ENCODE peak calls at places on chromosomes 5 and 9, in nine cellular contexts. L, J, A, K, I, V, U, D and H are unnamed samples.

GRCh38 chr9:103377667-103378066 is 382.5 kb downstream of the CYLC2 start:
- DNase-seq in L (no peak), J (no peak), A (no peak), K (no peak), I (no peak), V (no peak), U (no peak), D (no peak), H (no peak)

GRCh38 chr5:102796014-102796413 is 40.9 kb downstream of the PAM start:
- DNase-seq in L (no peak), J (no peak), A (peak), K (no peak), I (no peak), V (no peak), U (no peak), D (no peak), H (no peak)

GRCh38 chr9:98727428-98727827 is 18.7 kb upstream of the GABBR2 start:
- DNase-seq in L (no peak), J (no peak), A (no peak), K (no peak), I (no peak), V (no peak), U (no peak), D (no peak), H (no peak)

GRCh38 chr9:127869310-127870152 is 7.9 kb downstream of the AK1 start:
- DNase-seq in L (peak), J (peak), A (peak), K (peak), I (peak), V (peak), U (peak), D (peak), H (no peak)

GRCh38 chr9:34992376-34992951 is 2.9 kb downstream of the DNAJB5 start:
- DNase-seq in L (peak), J (peak), A (peak), K (peak), I (peak), V (no peak), U (peak), D (no peak), H (peak)

GRCh38 chr5:78472469-78473106 is 112.2 kb downstream of the SCAMP1 start:
- DNase-seq in L (no peak), J (no peak), A (peak), K (peak), I (no peak), V (no peak), U (peak), D (no peak), H (peak)

GRCh38 chr5:37448941-37449340 is 69.8 kb downstream of the WDR70 start:
- DNase-seq in L (peak), J (no peak), A (peak), K (no peak), I (peak), V (no peak), U (peak), D (no peak), H (peak)

GRCh38 chr9:79012561-79012960 is 559.2 kb upstream of the TLE4 start:
- DNase-seq in L (peak), J (no peak), A (peak), K (peak), I (peak), V (no peak), U (peak), D (no peak), H (peak)

GRCh38 chr5:132420706-132421272 is 51.3 kb downstream of the SLC22A5 start:
- DNase-seq in L (no peak), J (no peak), A (no peak), K (no peak), I (no peak), V (peak), U (no peak), D (no peak), H (no peak)

GRCh38 chr9:129278391-129279237 is 100.6 kb upstream of the IER5L start:
- DNase-seq in L (no peak), J (no peak), A (no peak), K (peak), I (peak), V (peak), U (no peak), D (no peak), H (peak)

GRCh38 chr5:74233091-74233490 is 407.4 kb downstream of the ENC1 start:
- DNase-seq in L (no peak), J (no peak), A (no peak), K (no peak), I (no peak), V (no peak), U (peak), D (no peak), H (no peak)

GRCh38 chr9:98867434-98868168 is 60.1 kb downstream of the GALNT12 start:
- DNase-seq in L (peak), J (peak), A (peak), K (no peak), I (peak), V (no peak), U (peak), D (no peak), H (peak)

GRCh38 chr5:14816999-14817761 is 54.4 kb downstream of the ANKH start:
- DNase-seq in L (peak), J (no peak), A (peak), K (peak), I (peak), V (no peak), U (peak), D (no peak), H (peak)

GRCh38 chr5:85929713-85930112 is 688.0 kb upstream of the COX7C start:
- DNase-seq in L (no peak), J (no peak), A (no peak), K (no peak), I (no peak), V (no peak), U (no peak), D (no peak), H (no peak)

GRCh38 chr5:60339691-60340191 is 360.2 kb downstream of the DEPDC1B start:
- DNase-seq in L (no peak), J (no peak), A (peak), K (no peak), I (no peak), V (no peak), U (no peak), D (no peak), H (peak)

GRCh38 chr9:75071530-75072122 is 16.3 kb downstream of the NMRK1 start:
- DNase-seq in L (no peak), J (no peak), A (no peak), K (peak), I (peak), V (peak), U (no peak), D (no peak), H (no peak)

GRCh38 chr5:1752881-1753280 is 46.8 kb downstream of the MRPL36 start:
- DNase-seq in L (no peak), J (no peak), A (no peak), K (no peak), I (no peak), V (no peak), U (no peak), D (no peak), H (no peak)

GRCh38 chr9:34929506-34930102 is 28.5 kb upstream of the PHF24 start:
- DNase-seq in L (peak), J (peak), A (peak), K (peak), I (peak), V (peak), U (peak), D (peak), H (peak)

GRCh38 chr5:7392401-7393024 is 3.4 kb upstream of the ADCY2 start:
- DNase-seq in L (no peak), J (peak), A (peak), K (no peak), I (peak), V (peak), U (no peak), D (peak), H (peak)

GRCh38 chr5:77391240-77391765 is 100.8 kb downstream of the WDR41 start:
- DNase-seq in L (no peak), J (no peak), A (no peak), K (no peak), I (no peak), V (no peak), U (no peak), D (no peak), H (no peak)

GRCh38 chr9:11457809-11458785 is 845.3 kb upstream of the PTPRD start:
- DNase-seq in L (no peak), J (peak), A (peak), K (no peak), I (no peak), V (peak), U (peak), D (peak), H (no peak)

GRCh38 chr5:147037517-147038205 is 159.1 kb upstream of the PPP2R2B start:
- DNase-seq in L (peak), J (no peak), A (peak), K (peak), I (peak), V (no peak), U (peak), D (no peak), H (peak)

GRCh38 chr5:37494756-37495155 is 115.6 kb downstream of the WDR70 start:
- DNase-seq in L (no peak), J (no peak), A (peak), K (peak), I (peak), V (no peak), U (no peak), D (no peak), H (no peak)

GRCh38 chr5:124919076-124919475 is 172.6 kb upstream of the ZNF608 start:
- DNase-seq in L (no peak), J (no peak), A (no peak), K (no peak), I (no peak), V (no peak), U (no peak), D (no peak), H (no peak)

GRCh38 chr9:16223074-16223871 is 647.2 kb downstream of the BNC2 start:
- DNase-seq in L (no peak), J (peak), A (peak), K (no peak), I (peak), V (no peak), U (no peak), D (no peak), H (no peak)

GRCh38 chr9:14071484-14071883 is 242.5 kb downstream of the NFIB start:
- DNase-seq in L (no peak), J (no peak), A (no peak), K (no peak), I (no peak), V (no peak), U (no peak), D (no peak), H (no peak)

GRCh38 chr5:148957591-148958202 is 105.2 kb downstream of the SH3TC2 start:
- DNase-seq in L (peak), J (peak), A (peak), K (peak), I (peak), V (peak), U (peak), D (peak), H (no peak)

GRCh38 chr9:89410709-89411111 is 87.2 kb downstream of the SEMA4D start:
- DNase-seq in L (no peak), J (no peak), A (no peak), K (peak), I (peak), V (no peak), U (no peak), D (no peak), H (no peak)

GRCh38 chr5:55853818-55854217 is 2.7 kb downstream of the IL31RA start:
- DNase-seq in L (peak), J (no peak), A (peak), K (no peak), I (peak), V (no peak), U (peak), D (no peak), H (peak)

GRCh38 chr9:119701651-119702050 is 332.4 kb upstream of the BRINP1 start:
- DNase-seq in L (no peak), J (no peak), A (no peak), K (no peak), I (no peak), V (no peak), U (no peak), D (no peak), H (no peak)

GRCh38 chr9:10479172-10479571 is 133.6 kb downstream of the PTPRD start:
- DNase-seq in L (no peak), J (peak), A (no peak), K (no peak), I (peak), V (no peak), U (peak), D (no peak), H (no peak)

GRCh38 chr5:151042453-151043093 is 22.2 kb downstream of the GPX3 start:
- DNase-seq in L (no peak), J (no peak), A (no peak), K (no peak), I (no peak), V (no peak), U (no peak), D (no peak), H (no peak)

GRCh38 chr5:40134883-40135520 is 544.7 kb upstream of the PTGER4 start:
- DNase-seq in L (no peak), J (no peak), A (no peak), K (no peak), I (no peak), V (no peak), U (no peak), D (no peak), H (no peak)

GRCh38 chr9:129185991-129186390 is 7.9 kb upstream of the IER5L start:
- DNase-seq in L (peak), J (no peak), A (no peak), K (peak), I (peak), V (peak), U (peak), D (no peak), H (no peak)

GRCh38 chr5:142499591-142500384 is 175.0 kb upstream of the SPRY4 start:
- DNase-seq in L (no peak), J (peak), A (no peak), K (no peak), I (no peak), V (no peak), U (no peak), D (no peak), H (peak)

GRCh38 chr5:9851458-9851857 is 221.3 kb upstream of the TAS2R1 start:
- DNase-seq in L (peak), J (no peak), A (peak), K (peak), I (peak), V (no peak), U (peak), D (no peak), H (peak)

DNA sequence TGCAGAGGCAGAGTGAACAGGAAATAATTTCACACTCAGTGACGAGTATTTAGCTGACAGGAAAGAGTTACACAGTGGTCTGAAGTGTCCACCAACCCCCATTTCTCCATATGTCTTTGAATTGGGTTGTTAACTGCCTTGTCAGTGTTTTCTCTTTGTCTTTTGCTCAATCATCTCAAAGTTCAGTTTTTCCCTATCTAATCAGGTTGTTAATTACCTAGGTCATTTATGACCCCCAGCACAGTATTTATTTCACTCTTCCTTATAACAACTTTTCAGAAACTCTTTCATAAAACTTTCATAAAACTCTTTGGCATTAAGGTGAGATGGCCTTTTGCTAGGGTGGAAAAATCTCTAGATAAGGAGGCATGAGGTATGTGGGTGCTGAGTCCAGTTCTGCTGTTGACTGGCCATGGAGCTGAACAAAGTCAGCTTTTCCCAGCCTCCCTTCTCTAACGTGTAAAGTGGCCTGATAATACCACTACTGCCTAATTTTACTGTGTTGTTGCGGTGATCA is 5.2 kb upstream of the ALDOB start:
- DNase-seq in L (no peak), J (peak), A (no peak), K (no peak), I (no peak), V (no peak), U (no peak), D (no peak), H (no peak)
- H2AFZ ChIP-seq in L (no peak), J (no peak), A (no peak), K (no peak), I (no peak), V (no peak), U (no peak), D (no peak), H (no peak)

DNA sequence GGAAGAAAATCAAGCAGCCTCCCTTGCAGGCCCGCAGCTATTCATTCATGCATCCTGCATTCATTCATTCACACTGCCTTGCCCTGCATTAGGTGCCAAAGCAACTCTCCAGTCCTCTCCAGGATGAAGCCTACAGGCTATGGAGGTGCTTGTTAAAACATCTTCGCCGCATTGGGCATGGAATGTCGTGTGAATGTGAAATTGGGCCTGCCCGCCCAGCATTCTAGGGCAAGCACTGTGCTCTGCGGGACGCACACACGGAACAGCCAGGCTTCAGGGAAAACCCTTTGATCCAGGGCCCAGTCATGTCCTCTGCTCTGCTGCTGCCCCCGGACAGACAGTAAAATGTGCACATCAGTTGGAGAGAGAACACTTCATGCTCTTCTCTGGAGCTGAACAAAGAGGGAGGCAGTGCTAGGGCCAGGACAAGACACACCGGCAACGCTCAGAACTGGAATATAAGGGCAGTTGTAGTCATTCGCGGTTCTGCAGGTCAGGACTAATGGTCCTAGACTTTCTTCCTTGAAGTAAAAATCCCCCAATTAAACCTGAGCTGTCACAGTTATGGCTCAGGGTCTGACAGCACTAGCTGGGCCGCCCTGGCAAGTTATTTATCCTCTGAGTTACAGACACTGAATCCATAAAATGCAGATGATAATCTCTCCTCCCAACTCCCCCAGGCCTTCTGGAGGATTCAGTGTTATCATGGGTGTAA is 165.9 kb downstream of the COL23A1 start:
- DNase-seq in L (no peak), J (no peak), A (no peak), K (no peak), I (no peak), V (no peak), U (no peak), D (no peak), H (no peak)
- H2AFZ ChIP-seq in L (no peak), J (no peak), A (no peak), K (no peak), I (no peak), V (no peak), U (no peak), D (peak), H (no peak)

GRCh38 chr5:167348980-167349379 is 942.5 kb upstream of the WWC1 start:
- DNase-seq in L (no peak), J (no peak), A (no peak), K (no peak), I (no peak), V (no peak), U (no peak), D (no peak), H (no peak)
- H2AFZ ChIP-seq in L (no peak), J (no peak), A (no peak), K (no peak), I (no peak), V (no peak), U (no peak), D (no peak), H (no peak)

GRCh38 chr5:93243481-93243880 is 337.5 kb downstream of the NR2F1-AS1 start:
- DNase-seq in L (no peak), J (no peak), A (no peak), K (no peak), I (no peak), V (no peak), U (no peak), D (no peak), H (no peak)
- H2AFZ ChIP-seq in L (no peak), J (no peak), A (no peak), K (no peak), I (peak), V (no peak), U (no peak), D (peak), H (no peak)

DNA sequence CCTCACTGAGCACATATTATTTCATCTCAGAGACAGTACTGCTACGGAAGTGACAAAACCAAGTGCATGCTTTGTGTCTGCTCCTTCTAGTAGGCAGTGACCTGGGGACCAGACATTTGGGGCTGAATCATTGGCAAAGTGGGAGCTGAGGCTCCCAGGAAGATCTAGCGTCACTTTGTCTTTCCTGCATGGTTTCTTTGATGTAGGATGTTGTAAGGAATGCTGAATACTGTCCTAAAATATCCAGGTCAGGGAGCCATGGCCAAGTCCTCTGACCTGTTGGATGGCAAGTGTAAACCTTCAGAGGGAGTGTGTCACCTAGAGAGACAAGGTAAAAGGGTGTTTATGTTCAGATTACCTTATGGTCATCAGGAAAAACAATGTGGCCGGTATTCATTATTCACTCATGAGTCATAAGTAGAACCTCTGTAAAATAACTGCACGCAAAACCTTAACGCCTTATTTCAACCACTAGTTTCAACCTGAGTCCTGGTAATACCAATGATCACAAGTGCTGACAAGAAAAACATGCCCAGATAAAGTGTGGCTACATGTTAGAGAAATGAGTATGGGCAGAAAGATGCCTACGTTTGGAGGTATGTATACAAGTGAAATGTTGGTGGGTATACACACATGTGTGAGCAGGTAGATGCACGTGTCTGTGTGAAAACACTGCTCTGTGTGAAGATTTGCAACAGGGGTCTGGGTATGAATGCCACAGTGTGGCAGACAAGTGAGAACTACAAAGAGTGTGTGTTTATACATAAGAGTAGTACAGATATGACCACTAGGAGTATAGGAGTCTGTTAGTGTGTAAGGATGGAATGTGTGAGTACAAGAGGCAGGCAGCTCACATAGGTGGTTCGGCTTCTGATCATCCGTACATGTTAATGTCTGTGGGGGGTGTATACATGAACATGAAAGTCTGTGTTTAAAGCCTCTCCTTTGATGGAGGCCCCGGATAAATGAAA is 263.9 kb downstream of the SPOCK1 start:
- DNase-seq in L (no peak), J (no peak), A (no peak), K (peak), I (peak), V (no peak), U (no peak), D (no peak), H (peak)
- H2AFZ ChIP-seq in L (no peak), J (no peak), A (no peak), K (peak), I (peak), V (no peak), U (no peak), D (no peak), H (no peak)